ENCODE peak calls at places on chromosomes 16 and 17, in four cellular contexts. One of them, this sample, is unnamed. For H3K4me1, the result is how much of the 10 kb centered on the place peaks cover.

GRCh38 chr17:65604070-65604469 is 42.6 kb upstream of the AXIN2 start:
- DNase-seq in A549: no peak
- DNase-seq in CD8-positive, alpha-beta T cell: no peak
- DNase-seq in aorta: no peak
- DNase-seq in this sample: no peak

GRCh38 chr17:83125515-83126274 is 46.3 kb downstream of the METRNL start:
- DNase-seq in A549: no peak
- DNase-seq in CD8-positive, alpha-beta T cell: peak
- DNase-seq in aorta: peak
- DNase-seq in this sample: peak

GRCh38 chr16:53515811-53516210 is 12.8 kb upstream of the AKTIP start:
- DNase-seq in A549: no peak
- DNase-seq in CD8-positive, alpha-beta T cell: no peak
- DNase-seq in aorta: no peak
- DNase-seq in this sample: no peak

GRCh38 chr16:89031715-89032659 is 55.0 kb upstream of the CBFA2T3 start:
- DNase-seq in A549: no peak
- DNase-seq in CD8-positive, alpha-beta T cell: peak
- DNase-seq in aorta: peak
- DNase-seq in this sample: peak

GRCh38 chr17:77375917-77376651 is 235.3 kb downstream of the SEC14L1 start:
- DNase-seq in A549: no peak
- DNase-seq in CD8-positive, alpha-beta T cell: peak
- DNase-seq in aorta: no peak
- DNase-seq in this sample: no peak

GRCh38 chr17:32755045-32755805 is 121.7 kb downstream of the MYO1D start:
- DNase-seq in A549: peak
- DNase-seq in CD8-positive, alpha-beta T cell: no peak
- DNase-seq in aorta: no peak
- DNase-seq in this sample: peak

GRCh38 chr16:61233718-61234117 is 802.5 kb downstream of the CDH8 start:
- DNase-seq in A549: no peak
- DNase-seq in CD8-positive, alpha-beta T cell: no peak
- DNase-seq in aorta: no peak
- DNase-seq in this sample: no peak

GRCh38 chr17:72743037-72743467 is 349.4 kb downstream of the SLC39A11 start:
- DNase-seq in A549: no peak
- DNase-seq in CD8-positive, alpha-beta T cell: no peak
- DNase-seq in aorta: no peak
- DNase-seq in this sample: no peak

GRCh38 chr17:57803026-57803425 is 46.8 kb downstream of the MRPS23 start:
- DNase-seq in A549: no peak
- DNase-seq in CD8-positive, alpha-beta T cell: no peak
- DNase-seq in aorta: no peak
- DNase-seq in this sample: no peak

GRCh38 chr16:2971134-2971984 is 2.2 kb downstream of the PAQR4 start:
- DNase-seq in A549: no peak
- DNase-seq in CD8-positive, alpha-beta T cell: no peak
- DNase-seq in aorta: no peak
- DNase-seq in this sample: no peak

GRCh38 chr17:3316836-3317235 is 18.7 kb upstream of the OR3A1 start:
- DNase-seq in A549: no peak
- DNase-seq in CD8-positive, alpha-beta T cell: no peak
- DNase-seq in aorta: no peak
- DNase-seq in this sample: no peak

GRCh38 chr16:67847064-67847861 is at the start of gene CENPT:
- DNase-seq in A549: peak
- DNase-seq in CD8-positive, alpha-beta T cell: peak
- DNase-seq in aorta: peak
- DNase-seq in this sample: peak

GRCh38 chr16:84617068-84617630 is 729 bp downstream of the COTL1 start:
- DNase-seq in A549: no peak
- DNase-seq in CD8-positive, alpha-beta T cell: peak
- DNase-seq in aorta: peak
- DNase-seq in this sample: peak

GRCh38 chr17:34820166-34820920 is 140.9 kb downstream of the CCT6B start:
- DNase-seq in A549: no peak
- DNase-seq in CD8-positive, alpha-beta T cell: no peak
- DNase-seq in aorta: no peak
- DNase-seq in this sample: no peak

GRCh38 chr16:88734361-88734728 is 28.0 kb downstream of the CTU2 start:
- DNase-seq in A549: no peak
- DNase-seq in CD8-positive, alpha-beta T cell: no peak
- DNase-seq in aorta: no peak
- DNase-seq in this sample: no peak

GRCh38 chr17:77889135-77889505 is 69.4 kb upstream of the TNRC6C start:
- DNase-seq in A549: no peak
- DNase-seq in CD8-positive, alpha-beta T cell: no peak
- DNase-seq in aorta: peak
- DNase-seq in this sample: no peak

GRCh38 chr17:58215685-58216084 is 3.4 kb downstream of the MKS1 start:
- DNase-seq in A549: peak
- DNase-seq in CD8-positive, alpha-beta T cell: no peak
- DNase-seq in aorta: no peak
- DNase-seq in this sample: peak

GRCh38 chr16:4184038-4184702 is 57.7 kb downstream of the SRL start:
- DNase-seq in A549: no peak
- DNase-seq in CD8-positive, alpha-beta T cell: no peak
- DNase-seq in aorta: no peak
- DNase-seq in this sample: no peak

GRCh38 chr17:15364615-15365014 is 23.2 kb upstream of the TEKT3 start:
- DNase-seq in A549: no peak
- DNase-seq in CD8-positive, alpha-beta T cell: no peak
- DNase-seq in aorta: peak
- DNase-seq in this sample: no peak

GRCh38 chr17:79801156-79802038 is 4.5 kb upstream of the CBX8 start:
- DNase-seq in A549: no peak
- DNase-seq in CD8-positive, alpha-beta T cell: no peak
- DNase-seq in aorta: no peak
- DNase-seq in this sample: no peak

GRCh38 chr16:53147500-53148065 is 92.8 kb downstream of the CHD9 start:
- DNase-seq in A549: no peak
- DNase-seq in CD8-positive, alpha-beta T cell: no peak
- DNase-seq in aorta: no peak
- DNase-seq in this sample: no peak

GRCh38 chr17:76000016-76000754 is 470 bp upstream of the CDK3 start:
- DNase-seq in A549: peak
- DNase-seq in CD8-positive, alpha-beta T cell: peak
- DNase-seq in aorta: no peak
- DNase-seq in this sample: peak
- H3K4me1 ChIP-seq in A549: under half
- H3K4me1 ChIP-seq in CD8-positive, alpha-beta T cell: under half
- H3K4me1 ChIP-seq in aorta: under half
- H3K4me1 ChIP-seq in this sample: under half

DNA sequence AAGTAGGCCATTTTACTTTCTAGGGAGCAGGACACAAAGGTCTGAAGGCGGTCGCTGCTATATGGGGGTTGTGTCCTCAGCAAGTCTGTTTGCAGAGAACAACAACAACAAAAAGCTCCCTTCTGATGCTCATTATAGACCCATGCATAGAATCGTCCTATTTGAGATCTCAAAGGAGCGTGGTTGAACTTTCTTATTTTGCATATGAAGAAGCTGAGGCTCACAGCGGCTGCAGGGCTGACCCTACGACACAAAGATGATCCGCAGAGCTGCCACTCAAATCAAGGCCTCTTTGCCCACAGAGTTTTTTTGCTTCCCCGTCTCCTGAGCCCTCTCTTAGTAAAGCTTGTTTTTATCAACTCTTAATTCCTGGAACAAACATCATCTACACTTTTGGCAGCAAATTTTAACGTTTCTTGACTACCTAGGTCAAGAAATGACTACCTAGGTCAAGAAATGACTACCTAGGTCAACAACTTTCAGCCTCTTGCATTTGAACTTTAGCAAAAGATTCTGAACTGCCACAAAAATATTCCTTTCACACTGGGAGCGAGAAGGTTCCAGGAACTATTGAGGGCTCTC is 73.7 kb downstream of the C16orf95 start:
- DNase-seq in A549: no peak
- DNase-seq in CD8-positive, alpha-beta T cell: no peak
- DNase-seq in aorta: no peak
- DNase-seq in this sample: no peak
- H3K4me1 ChIP-seq in A549: under half
- H3K4me1 ChIP-seq in CD8-positive, alpha-beta T cell: under half
- H3K4me1 ChIP-seq in aorta: under half
- H3K4me1 ChIP-seq in this sample: under half

DNA sequence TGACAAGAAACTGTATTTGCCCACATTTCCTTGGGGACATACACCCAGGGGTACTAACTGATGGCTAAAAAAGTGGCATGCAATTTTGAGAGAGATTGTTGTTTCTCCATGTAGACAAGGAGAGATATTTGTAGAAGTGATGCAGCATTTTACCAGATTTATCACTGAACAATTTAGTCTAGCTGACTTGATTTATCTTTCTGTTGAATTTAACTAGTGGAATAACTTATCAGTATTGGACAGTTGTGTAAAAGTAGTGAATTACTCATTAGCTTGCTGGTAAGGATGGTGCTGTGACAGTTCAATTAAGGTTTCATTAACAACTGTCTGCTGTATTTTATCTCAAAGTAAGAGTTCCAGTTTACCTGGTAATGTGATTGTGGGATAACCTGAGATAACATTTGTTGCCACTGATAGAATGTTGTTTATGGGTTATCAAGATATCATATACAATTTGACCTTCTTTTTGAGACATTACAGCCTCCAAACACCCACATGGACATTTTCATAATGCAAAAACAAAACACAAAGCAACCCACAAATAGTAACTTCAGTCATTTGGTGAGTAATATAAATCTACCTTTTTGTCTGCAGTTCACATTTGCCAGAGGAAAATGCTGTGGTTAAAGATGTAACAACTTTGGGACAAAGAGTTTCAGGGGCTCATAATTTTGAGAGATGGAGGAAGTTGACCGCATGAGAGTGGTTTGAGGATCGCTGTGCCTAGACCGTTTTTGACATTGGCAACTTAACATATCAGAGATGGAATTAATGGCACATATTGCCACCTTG is 3.8 kb downstream of the NLK start:
- DNase-seq in A549: no peak
- DNase-seq in CD8-positive, alpha-beta T cell: no peak
- DNase-seq in aorta: no peak
- DNase-seq in this sample: no peak
- H3K4me1 ChIP-seq in A549: under half
- H3K4me1 ChIP-seq in CD8-positive, alpha-beta T cell: under half
- H3K4me1 ChIP-seq in aorta: under half
- H3K4me1 ChIP-seq in this sample: half or more

DNA sequence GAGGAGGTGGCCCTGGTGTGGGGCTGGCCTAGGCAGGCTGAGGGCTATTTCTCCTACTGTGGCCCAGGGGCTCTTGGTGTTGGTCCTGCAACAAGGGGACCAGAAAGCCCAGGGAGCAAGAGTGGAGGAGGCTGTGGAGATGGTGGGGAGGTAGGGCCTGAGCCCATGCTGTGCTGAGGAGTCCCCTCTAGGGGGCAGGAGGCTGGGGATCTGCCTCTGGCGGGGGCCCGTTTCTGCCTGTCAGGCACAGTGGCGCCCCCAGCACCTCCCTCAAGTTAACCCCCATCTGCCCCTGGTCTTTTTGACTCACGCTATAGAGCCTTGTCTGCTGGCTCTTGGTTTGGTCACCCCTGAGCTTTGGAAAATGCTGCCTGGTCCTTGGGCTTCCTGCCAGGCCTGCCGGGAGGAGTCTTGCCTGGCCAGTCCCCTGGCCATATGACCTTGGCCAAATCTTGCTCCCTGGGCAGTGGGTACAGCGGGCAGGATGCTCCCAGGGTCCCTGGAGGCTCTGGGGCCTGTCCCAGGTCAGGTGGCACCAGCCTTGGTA is 5.9 kb downstream of the BAIAP2 start:
- DNase-seq in A549: peak
- DNase-seq in CD8-positive, alpha-beta T cell: peak
- DNase-seq in aorta: no peak
- DNase-seq in this sample: peak
- H3K4me1 ChIP-seq in A549: half or more
- H3K4me1 ChIP-seq in CD8-positive, alpha-beta T cell: under half
- H3K4me1 ChIP-seq in aorta: under half
- H3K4me1 ChIP-seq in this sample: under half

This sample was measured in OCI-LY7.